ENCODE peak calls at places on chromosomes 4 and X, in nine cellular contexts. O, A, T, G, Q, H, P, U and C are unnamed samples.
A peak's percentile ranks its signal among the peaks of the same experiment; 100 is the strongest.

GRCh38 chrX:12113321-12113720 is 25.0 kb upstream of the FRMPD4 start:
- DNase-seq in P (no peak), H (no peak), A (no peak), T (no peak), G (no peak), U (no peak), O (no peak), Q (no peak), C (no peak)

GRCh38 chrX:120763269-120763668 is 112.4 kb downstream of the CT47B1 start:
- DNase-seq in O (no peak), Q (no peak), G (no peak), U (no peak), H (no peak), A (no peak), P (no peak), T (no peak), C (no peak)

GRCh38 chr4:76590847-76591281 is 155.8 kb downstream of the SHROOM3 start:
- DNase-seq in O (no peak), H (no peak), A (no peak), U (no peak), G (no peak), Q (no peak), T (no peak), P (no peak), C (no peak)

GRCh38 chrX:69307736-69308135 is 142.5 kb upstream of the PJA1 start:
- DNase-seq in U (no peak), P (no peak), T (no peak), Q (no peak), O (no peak), G (no peak), A (no peak), H (no peak), C (no peak)

GRCh38 chrX:87392369-87392768 is 125.2 kb upstream of the KLHL4 start:
- DNase-seq in P (no peak), G (no peak), A (no peak), O (no peak), H (no peak), U (no peak), Q (no peak), T (no peak), C (no peak)

GRCh38 chr4:140861359-140862181 is 105.4 kb upstream of the TBC1D9 start:
- DNase-seq in P (no peak), G (no peak), U (peak; percentile 65), T (peak; percentile 84), A (peak; percentile 42), O (peak; percentile 43), Q (peak; percentile 59), H (peak; percentile 72), C (peak; percentile 81)

GRCh38 chr4:25563071-25563564 is 92.5 kb upstream of the SLC34A2 start:
- DNase-seq in A (no peak), G (peak; percentile 81), H (no peak), Q (peak; percentile 10), U (no peak), T (no peak), P (no peak), O (no peak), C (no peak)

GRCh38 chrX:110407910-110408545 is 49.4 kb downstream of the RTL9 start:
- DNase-seq in Q (peak; percentile 16), G (no peak), P (no peak), A (peak; percentile 23), O (peak; percentile 57), H (peak; percentile 63), U (peak; percentile 25), T (peak; percentile 70), C (peak; percentile 44)

GRCh38 chrX:66046612-66047235 is 6.8 kb upstream of the VSIG4 start:
- DNase-seq in H (no peak), G (no peak), P (no peak), O (peak; percentile 42), A (peak; percentile 42), T (peak; percentile 56), U (peak; percentile 78), Q (no peak), C (no peak)